ENCODE peak calls at places on chromosomes 16 and 17, in nine cellular contexts. One of them, this sample, is unnamed.

GRCh38 chr17:3799181-3799627 is 1.8 kb downstream of the ITGAE start:
- DNase-seq in A549: no peak
- DNase-seq in coronary artery: no peak
- DNase-seq in left ventricle myocardium inferior: no peak
- DNase-seq in fibroblast of pulmonary artery: no peak
- DNase-seq in cardiac muscle cell: no peak
- DNase-seq in BE2C: no peak
- DNase-seq in GM12878: no peak
- DNase-seq in fibroblast of the aortic adventitia: no peak
- DNase-seq in this sample: no peak

GRCh38 chr17:43768382-43768781 is 9.8 kb upstream of the SOST start:
- DNase-seq in A549: no peak
- DNase-seq in fibroblast of pulmonary artery: no peak
- DNase-seq in GM12878: no peak
- DNase-seq in cardiac muscle cell: no peak
- DNase-seq in fibroblast of the aortic adventitia: no peak
- DNase-seq in left ventricle myocardium inferior: peak; percentile 75
- DNase-seq in BE2C: no peak
- DNase-seq in coronary artery: peak; percentile 65
- DNase-seq in this sample: peak; percentile 72

GRCh38 chr16:75244844-75245758 is 6.3 kb downstream of the BCAR1 start:
- DNase-seq in BE2C: peak; percentile 54
- DNase-seq in A549: peak; percentile 67
- DNase-seq in cardiac muscle cell: peak; percentile 90
- DNase-seq in fibroblast of pulmonary artery: peak; percentile 98
- DNase-seq in GM12878: no peak
- DNase-seq in fibroblast of the aortic adventitia: peak; percentile 93
- DNase-seq in coronary artery: peak; percentile 98
- DNase-seq in left ventricle myocardium inferior: peak; percentile 84
- DNase-seq in this sample: peak; percentile 96

GRCh38 chr17:73118139-73118538 is 25.7 kb upstream of the SLC39A11 start:
- DNase-seq in fibroblast of pulmonary artery: no peak
- DNase-seq in coronary artery: no peak
- DNase-seq in fibroblast of the aortic adventitia: no peak
- DNase-seq in BE2C: no peak
- DNase-seq in cardiac muscle cell: no peak
- DNase-seq in A549: no peak
- DNase-seq in GM12878: no peak
- DNase-seq in left ventricle myocardium inferior: no peak
- DNase-seq in this sample: no peak

GRCh38 chr16:67110136-67110847 is 551 bp downstream of the PHAF1 start:
- DNase-seq in left ventricle myocardium inferior: no peak
- DNase-seq in fibroblast of the aortic adventitia: no peak
- DNase-seq in cardiac muscle cell: peak; percentile 45
- DNase-seq in coronary artery: no peak
- DNase-seq in GM12878: no peak
- DNase-seq in fibroblast of pulmonary artery: no peak
- DNase-seq in BE2C: no peak
- DNase-seq in A549: no peak
- DNase-seq in this sample: no peak

GRCh38 chr16:51119576-51120288 is 31.3 kb downstream of the SALL1 start:
- DNase-seq in BE2C: no peak
- DNase-seq in left ventricle myocardium inferior: no peak
- DNase-seq in cardiac muscle cell: no peak
- DNase-seq in fibroblast of pulmonary artery: no peak
- DNase-seq in fibroblast of the aortic adventitia: peak; percentile 4
- DNase-seq in GM12878: no peak
- DNase-seq in A549: no peak
- DNase-seq in coronary artery: no peak
- DNase-seq in this sample: no peak

GRCh38 chr17:3973498-3974137 is 9.4 kb upstream of the ATP2A3 start:
- DNase-seq in fibroblast of the aortic adventitia: no peak
- DNase-seq in BE2C: no peak
- DNase-seq in GM12878: no peak
- DNase-seq in left ventricle myocardium inferior: no peak
- DNase-seq in fibroblast of pulmonary artery: no peak
- DNase-seq in coronary artery: no peak
- DNase-seq in cardiac muscle cell: no peak
- DNase-seq in A549: no peak
- DNase-seq in this sample: no peak

GRCh38 chr16:55021595-55022475 is 91.2 kb downstream of the IRX5 start:
- DNase-seq in left ventricle myocardium inferior: no peak
- DNase-seq in fibroblast of the aortic adventitia: peak; percentile 23
- DNase-seq in A549: peak; percentile 21
- DNase-seq in GM12878: no peak
- DNase-seq in BE2C: peak; percentile 71
- DNase-seq in coronary artery: peak; percentile 22
- DNase-seq in cardiac muscle cell: no peak
- DNase-seq in fibroblast of pulmonary artery: peak; percentile 35
- DNase-seq in this sample: no peak

GRCh38 chr17:57109393-57110151 is 24.5 kb downstream of the AKAP1 start:
- DNase-seq in A549: no peak
- DNase-seq in fibroblast of the aortic adventitia: no peak
- DNase-seq in GM12878: no peak
- DNase-seq in left ventricle myocardium inferior: peak; percentile 75
- DNase-seq in fibroblast of pulmonary artery: peak; percentile 17
- DNase-seq in coronary artery: no peak
- DNase-seq in cardiac muscle cell: peak; percentile 40
- DNase-seq in BE2C: peak; percentile 38
- DNase-seq in this sample: peak; percentile 90

GRCh38 chr16:85562102-85562786 is 50.9 kb upstream of the GSE1 start:
- DNase-seq in left ventricle myocardium inferior: no peak
- DNase-seq in A549: no peak
- DNase-seq in fibroblast of the aortic adventitia: no peak
- DNase-seq in fibroblast of pulmonary artery: no peak
- DNase-seq in GM12878: no peak
- DNase-seq in coronary artery: no peak
- DNase-seq in BE2C: no peak
- DNase-seq in cardiac muscle cell: no peak
- DNase-seq in this sample: no peak

GRCh38 chr17:78249836-78250806 is 18.7 kb downstream of the TMEM235 start:
- DNase-seq in A549: no peak
- DNase-seq in left ventricle myocardium inferior: no peak
- DNase-seq in fibroblast of pulmonary artery: no peak
- DNase-seq in fibroblast of the aortic adventitia: no peak
- DNase-seq in GM12878: no peak
- DNase-seq in BE2C: no peak
- DNase-seq in cardiac muscle cell: no peak
- DNase-seq in coronary artery: no peak
- DNase-seq in this sample: no peak

GRCh38 chr17:21379080-21379711 is 3.0 kb downstream of the KCNJ12 start:
- DNase-seq in left ventricle myocardium inferior: peak; percentile 66
- DNase-seq in coronary artery: no peak
- DNase-seq in fibroblast of the aortic adventitia: no peak
- DNase-seq in fibroblast of pulmonary artery: no peak
- DNase-seq in GM12878: no peak
- DNase-seq in A549: no peak
- DNase-seq in BE2C: no peak
- DNase-seq in cardiac muscle cell: no peak
- DNase-seq in this sample: peak; percentile 82

GRCh38 chr16:57356547-57356946 is 2.0 kb upstream of the CCL22 start:
- DNase-seq in cardiac muscle cell: no peak
- DNase-seq in BE2C: no peak
- DNase-seq in left ventricle myocardium inferior: no peak
- DNase-seq in fibroblast of pulmonary artery: no peak
- DNase-seq in A549: no peak
- DNase-seq in coronary artery: no peak
- DNase-seq in GM12878: no peak
- DNase-seq in fibroblast of the aortic adventitia: no peak
- DNase-seq in this sample: no peak

GRCh38 chr17:73826181-73826871 is 182.1 kb upstream of the SDK2 start:
- DNase-seq in cardiac muscle cell: no peak
- DNase-seq in fibroblast of pulmonary artery: no peak
- DNase-seq in GM12878: no peak
- DNase-seq in left ventricle myocardium inferior: no peak
- DNase-seq in coronary artery: no peak
- DNase-seq in A549: no peak
- DNase-seq in fibroblast of the aortic adventitia: no peak
- DNase-seq in BE2C: no peak
- DNase-seq in this sample: no peak

GRCh38 chr16:89370081-89370511 is 120.3 kb downstream of the ANKRD11 start:
- DNase-seq in fibroblast of the aortic adventitia: peak; percentile 46
- DNase-seq in coronary artery: no peak
- DNase-seq in cardiac muscle cell: no peak
- DNase-seq in GM12878: no peak
- DNase-seq in A549: no peak
- DNase-seq in BE2C: no peak
- DNase-seq in fibroblast of pulmonary artery: no peak
- DNase-seq in left ventricle myocardium inferior: no peak
- DNase-seq in this sample: no peak

GRCh38 chr16:48434653-48435318 is 49.6 kb upstream of the SIAH1 start:
- DNase-seq in fibroblast of the aortic adventitia: peak; percentile 62
- DNase-seq in GM12878: no peak
- DNase-seq in left ventricle myocardium inferior: no peak
- DNase-seq in cardiac muscle cell: no peak
- DNase-seq in BE2C: no peak
- DNase-seq in A549: peak; percentile 33
- DNase-seq in coronary artery: peak; percentile 43
- DNase-seq in fibroblast of pulmonary artery: peak; percentile 73
- DNase-seq in this sample: no peak

DNA sequence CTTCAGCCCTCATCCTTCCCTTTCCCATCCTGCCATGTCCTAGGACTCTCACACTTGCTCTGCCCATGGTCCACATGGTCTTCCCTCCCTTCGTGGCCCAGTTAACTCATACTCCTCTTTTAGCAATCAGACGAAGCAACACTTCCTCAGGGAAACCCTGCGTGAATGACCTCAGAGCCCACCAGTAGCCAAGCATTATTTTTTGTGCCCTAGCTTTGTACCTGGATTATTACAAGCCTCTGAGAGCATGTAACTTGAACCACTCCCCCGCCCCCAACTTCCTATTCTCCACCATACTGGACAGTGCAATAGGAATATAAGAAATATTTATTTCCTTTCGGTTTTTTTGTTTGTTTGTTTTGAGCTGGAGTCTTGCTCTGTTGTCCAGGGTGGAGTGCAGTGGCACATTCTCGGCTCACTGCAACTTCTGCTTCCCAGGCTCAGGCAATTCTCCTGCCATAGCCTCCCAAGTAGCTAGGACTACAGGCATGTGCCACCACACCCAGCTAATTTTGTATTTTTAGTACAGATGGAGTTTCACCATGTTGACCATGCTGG is 2.9 kb downstream of the CPPED1 start:
- DNase-seq in cardiac muscle cell: no peak
- DNase-seq in BE2C: no peak
- DNase-seq in fibroblast of the aortic adventitia: no peak
- DNase-seq in A549: no peak
- DNase-seq in coronary artery: no peak
- DNase-seq in left ventricle myocardium inferior: no peak
- DNase-seq in GM12878: no peak
- DNase-seq in fibroblast of pulmonary artery: no peak
- DNase-seq in this sample: no peak
- H3K4me3 ChIP-seq in cardiac muscle cell: no peak overlapping the region
- H3K4me3 ChIP-seq in BE2C: no peak overlapping the region
- H3K4me3 ChIP-seq in fibroblast of the aortic adventitia: no peak overlapping the region
- H3K4me3 ChIP-seq in A549: no peak overlapping the region
- H3K4me3 ChIP-seq in coronary artery: no peak overlapping the region
- H3K4me3 ChIP-seq in left ventricle myocardium inferior: no peak overlapping the region
- H3K4me3 ChIP-seq in GM12878: no peak overlapping the region
- H3K4me3 ChIP-seq in fibroblast of pulmonary artery: no peak overlapping the region
- H3K4me3 ChIP-seq in this sample: no peak overlapping the region

GRCh38 chr16:11001611-11002010 is 57.2 kb downstream of the CLEC16A start:
- DNase-seq in cardiac muscle cell: no peak
- DNase-seq in GM12878: no peak
- DNase-seq in coronary artery: no peak
- DNase-seq in fibroblast of the aortic adventitia: no peak
- DNase-seq in left ventricle myocardium inferior: no peak
- DNase-seq in A549: no peak
- DNase-seq in fibroblast of pulmonary artery: no peak
- DNase-seq in BE2C: no peak
- DNase-seq in this sample: no peak
- H3K4me3 ChIP-seq in cardiac muscle cell: no peak overlapping the region
- H3K4me3 ChIP-seq in GM12878: no peak overlapping the region
- H3K4me3 ChIP-seq in coronary artery: no peak overlapping the region
- H3K4me3 ChIP-seq in fibroblast of the aortic adventitia: no peak overlapping the region
- H3K4me3 ChIP-seq in left ventricle myocardium inferior: no peak overlapping the region
- H3K4me3 ChIP-seq in A549: no peak overlapping the region
- H3K4me3 ChIP-seq in fibroblast of pulmonary artery: no peak overlapping the region
- H3K4me3 ChIP-seq in BE2C: no peak overlapping the region
- H3K4me3 ChIP-seq in this sample: no peak overlapping the region

DNA sequence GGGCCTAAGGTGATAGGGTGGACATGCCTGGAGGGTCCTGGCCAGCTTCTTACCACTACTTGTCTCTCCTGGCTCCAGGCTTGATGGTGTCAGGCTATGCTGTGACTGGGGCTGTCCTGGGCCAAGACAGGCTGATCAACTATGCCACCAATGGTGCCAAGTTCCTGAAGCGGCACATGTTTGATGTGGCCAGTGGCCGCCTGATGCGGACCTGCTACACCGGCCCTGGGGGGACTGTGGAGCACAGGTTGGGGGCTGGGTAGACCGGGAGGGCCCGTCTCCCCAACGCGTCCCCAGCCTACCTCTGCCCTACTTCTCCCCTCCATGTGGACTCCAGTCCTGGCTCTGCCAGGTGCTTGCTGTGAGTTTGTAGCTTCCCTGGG is 4.5 kb downstream of the SPATA20 start:
- DNase-seq in fibroblast of pulmonary artery: no peak
- DNase-seq in GM12878: no peak
- DNase-seq in left ventricle myocardium inferior: no peak
- DNase-seq in fibroblast of the aortic adventitia: no peak
- DNase-seq in cardiac muscle cell: no peak
- DNase-seq in A549: no peak
- DNase-seq in BE2C: no peak
- DNase-seq in coronary artery: no peak
- DNase-seq in this sample: no peak
- H3K4me3 ChIP-seq in fibroblast of pulmonary artery: no peak overlapping the region
- H3K4me3 ChIP-seq in GM12878: no peak overlapping the region
- H3K4me3 ChIP-seq in left ventricle myocardium inferior: no peak overlapping the region
- H3K4me3 ChIP-seq in fibroblast of the aortic adventitia: no peak overlapping the region
- H3K4me3 ChIP-seq in cardiac muscle cell: no peak overlapping the region
- H3K4me3 ChIP-seq in A549: no peak overlapping the region
- H3K4me3 ChIP-seq in BE2C: no peak overlapping the region
- H3K4me3 ChIP-seq in coronary artery: no peak overlapping the region
- H3K4me3 ChIP-seq in this sample: no peak overlapping the region

DNA sequence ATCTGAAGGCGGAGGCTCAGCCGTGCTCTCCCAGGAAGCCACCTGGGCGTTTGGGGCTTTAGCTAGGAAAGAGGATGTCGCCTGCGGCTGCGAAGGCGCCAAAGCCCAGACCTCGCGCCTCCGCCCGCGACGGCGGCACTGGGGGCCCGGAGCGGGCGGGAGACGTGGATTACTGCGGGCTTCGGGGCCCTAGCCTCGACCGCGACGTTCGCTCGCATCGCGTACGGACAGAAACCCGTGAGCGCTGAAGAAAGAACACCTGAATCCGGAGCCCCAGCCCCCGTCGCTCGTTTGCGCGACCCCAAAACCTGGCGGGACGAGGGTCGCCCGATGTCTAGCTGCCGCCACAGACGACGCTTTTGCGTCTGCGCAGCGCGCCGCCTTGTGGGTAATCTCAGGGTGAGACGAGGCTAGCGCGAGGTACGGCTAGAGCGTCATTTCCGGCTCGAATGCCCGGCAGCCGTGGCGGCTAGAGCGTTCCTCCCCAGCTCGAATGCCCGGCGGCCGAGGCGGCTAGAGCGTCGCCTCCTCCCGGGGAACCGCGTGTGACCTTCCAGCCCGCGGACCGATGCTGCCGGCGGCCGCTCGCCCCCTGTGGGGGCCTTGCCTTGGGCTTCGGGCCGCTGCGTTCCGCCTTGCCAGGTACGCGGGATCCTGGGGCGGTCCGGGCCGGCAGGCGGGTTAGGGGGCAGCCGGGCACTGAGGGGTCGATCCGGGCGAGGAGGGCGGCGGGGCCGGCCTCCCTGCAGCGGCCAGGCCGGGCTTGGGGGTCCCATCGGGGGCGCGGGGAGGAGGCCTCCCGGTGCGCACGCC is at the start of gene MRPL12:
- DNase-seq in A549: peak; percentile 96
- DNase-seq in BE2C: peak; percentile 95
- DNase-seq in fibroblast of the aortic adventitia: peak; percentile 90
- DNase-seq in cardiac muscle cell: peak; percentile 98
- DNase-seq in fibroblast of pulmonary artery: peak; percentile 94
- DNase-seq in left ventricle myocardium inferior: peak; percentile 94
- DNase-seq in GM12878: peak; percentile 69
- DNase-seq in coronary artery: peak; percentile 91
- DNase-seq in this sample: peak; percentile 89
- H3K4me3 ChIP-seq in A549: peak within 1 kb of the TSS; percentile 90
- H3K4me3 ChIP-seq in BE2C: peak within 1 kb of the TSS; percentile 100
- H3K4me3 ChIP-seq in fibroblast of the aortic adventitia: peak within 1 kb of the TSS; percentile 95
- H3K4me3 ChIP-seq in cardiac muscle cell: peak within 1 kb of the TSS; percentile 54
- H3K4me3 ChIP-seq in fibroblast of pulmonary artery: peak within 1 kb of the TSS; percentile 88
- H3K4me3 ChIP-seq in left ventricle myocardium inferior: peak within 1 kb of the TSS; percentile 98
- H3K4me3 ChIP-seq in GM12878: peak within 1 kb of the TSS; percentile 85
- H3K4me3 ChIP-seq in coronary artery: peak within 1 kb of the TSS; percentile 80
- H3K4me3 ChIP-seq in this sample: peak within 1 kb of the TSS; percentile 94